ENCODE peak calls at places on chromosomes 5 and 9, in six cellular contexts. I is MM.1S; W is HL-60; O is body of pancreas; R is effector memory CD4-positive, alpha-beta T cell; M is stomach. T is an unnamed sample.

GRCh38 chr5:102231693-102232619 is 64.1 kb downstream of the SLCO4C1 start:
- DNase-seq in I (peak; percentile 67), W (no peak), O (no peak), R (no peak), M (no peak), T (no peak)

GRCh38 chr5:20572560-20572959 is 584.6 kb upstream of the CDH18 start:
- DNase-seq in I (no peak), W (no peak), O (no peak), R (no peak), M (no peak), T (no peak)

GRCh38 chr9:137705443-137705863 is 86.6 kb downstream of the EHMT1 start:
- DNase-seq in I (no peak), W (no peak), O (no peak), R (no peak), M (no peak), T (no peak)

GRCh38 chr5:6584727-6585126 is 48.1 kb downstream of the NSUN2 start:
- DNase-seq in I (no peak), W (no peak), O (no peak), R (no peak), M (no peak), T (no peak)

GRCh38 chr5:56725709-56726108 is 89.6 kb upstream of the MAP3K1 start:
- DNase-seq in I (no peak), W (no peak), O (no peak), R (no peak), M (no peak), T (no peak)

GRCh38 chr5:72692273-72692672 is 124.2 kb upstream of the TNPO1 start:
- DNase-seq in I (no peak), W (no peak), O (no peak), R (no peak), M (no peak), T (no peak)

GRCh38 chr5:9601055-9601739 is 29.0 kb downstream of the TAS2R1 start:
- DNase-seq in I (no peak), W (no peak), O (no peak), R (no peak), M (no peak), T (no peak)

GRCh38 chr5:16570121-16570815 is 46.5 kb downstream of the RETREG1 start:
- DNase-seq in I (no peak), W (no peak), O (no peak), R (no peak), M (no peak), T (no peak)

GRCh38 chr9:135340726-135341475 is 138.7 kb upstream of the PPP1R26 start:
- DNase-seq in I (no peak), W (no peak), O (no peak), R (no peak), M (no peak), T (no peak)

GRCh38 chr9:16026886-16027285 is 474.0 kb downstream of the CCDC171 start:
- DNase-seq in I (no peak), W (no peak), O (no peak), R (no peak), M (no peak), T (no peak)

GRCh38 chr9:125971050-125971449 is 223.9 kb downstream of the PBX3 start:
- DNase-seq in I (no peak), W (no peak), O (no peak), R (no peak), M (no peak), T (no peak)

GRCh38 chr5:82388186-82388585 is 110.0 kb upstream of the RPS23 start:
- DNase-seq in I (no peak), W (no peak), O (peak; percentile 16), R (no peak), M (no peak), T (no peak)

GRCh38 chr5:73030531-73030930 is 74.7 kb downstream of the FCHO2 start:
- DNase-seq in I (peak; percentile 55), W (no peak), O (no peak), R (no peak), M (no peak), T (no peak)

GRCh38 chr9:8826281-8826680 is 1026.7 kb upstream of the DMAC1 start:
- DNase-seq in I (no peak), W (no peak), O (no peak), R (no peak), M (no peak), T (no peak)

GRCh38 chr5:96752341-96753016 is 55.3 kb downstream of the ERAP1 start:
- DNase-seq in I (peak; percentile 66), W (no peak), O (peak; percentile 48), R (no peak), M (no peak), T (peak; percentile 71)

GRCh38 chr9:78062710-78063109 is 31.1 kb upstream of the GNAQ start:
- DNase-seq in I (no peak), W (no peak), O (no peak), R (no peak), M (no peak), T (no peak)

GRCh38 chr9:125929846-125930245 is 182.7 kb downstream of the PBX3 start:
- DNase-seq in I (no peak), W (no peak), O (no peak), R (no peak), M (no peak), T (no peak)

GRCh38 chr9:10366171-10366779 is 246.5 kb downstream of the PTPRD start:
- DNase-seq in I (peak; percentile 46), W (peak; percentile 1), O (no peak), R (no peak), M (no peak), T (peak; percentile 30)

GRCh38 chr5:134085411-134085810 is 29.1 kb upstream of the TCF7 start:
- DNase-seq in I (no peak), W (no peak), O (no peak), R (no peak), M (no peak), T (no peak)

GRCh38 chr5:7872517-7873149 is 3.7 kb downstream of the MTRR start:
- DNase-seq in I (peak; percentile 23), W (no peak), O (no peak), R (no peak), M (no peak), T (no peak)

GRCh38 chr5:135822286-135822685 is 12.2 kb upstream of the SLC25A48 start:
- DNase-seq in I (no peak), W (no peak), O (no peak), R (no peak), M (no peak), T (no peak)

GRCh38 chr9:93134018-93134739 is at the start of gene NINJ1:
- DNase-seq in I (peak; percentile 82), W (no peak), O (peak; percentile 78), R (peak; percentile 87), M (peak; percentile 79), T (peak; percentile 36)

GRCh38 chr9:120715331-120715924 is 1.2 kb upstream of the MEGF9 start:
- DNase-seq in I (no peak), W (no peak), O (no peak), R (no peak), M (no peak), T (no peak)

GRCh38 chr5:27482663-27483062 is 444.3 kb upstream of the CDH9 start:
- DNase-seq in I (no peak), W (no peak), O (no peak), R (no peak), M (no peak), T (no peak)

GRCh38 chr5:83925952-83926351 is 205.3 kb upstream of the HAPLN1 start:
- DNase-seq in I (no peak), W (no peak), O (no peak), R (no peak), M (no peak), T (no peak)

GRCh38 chr9:80146466-80146865 is 574.7 kb downstream of the TLE4 start:
- DNase-seq in I (no peak), W (no peak), O (no peak), R (no peak), M (no peak), T (peak; percentile 0)

GRCh38 chr5:128493657-128494329 is 44.3 kb downstream of the FBN2 start:
- DNase-seq in I (no peak), W (no peak), O (no peak), R (no peak), M (no peak), T (no peak)

GRCh38 chr9:105822814-105823213 is 128.5 kb downstream of the TMEM38B start:
- DNase-seq in I (no peak), W (no peak), O (no peak), R (no peak), M (no peak), T (no peak)

GRCh38 chr5:74296685-74297084 is 343.8 kb downstream of the ENC1 start:
- DNase-seq in I (no peak), W (no peak), O (peak; percentile 23), R (no peak), M (no peak), T (no peak)

GRCh38 chr9:121499427-121500164 is at the start of gene GGTA1:
- DNase-seq in I (peak; percentile 19), W (no peak), O (peak; percentile 48), R (no peak), M (peak; percentile 58), T (no peak)

GRCh38 chr9:75775173-75775572 is 115.3 kb upstream of the PCSK5 start:
- DNase-seq in I (no peak), W (no peak), O (no peak), R (no peak), M (no peak), T (no peak)

GRCh38 chr5:107705390-107706014 is 34.8 kb upstream of the EFNA5 start:
- DNase-seq in I (no peak), W (no peak), O (no peak), R (no peak), M (no peak), T (no peak)
- H3K4me3 ChIP-seq in I (no peak overlapping the region), W (no peak overlapping the region), O (no peak overlapping the region), R (no peak overlapping the region), M (no peak overlapping the region), T (no peak overlapping the region)

DNA sequence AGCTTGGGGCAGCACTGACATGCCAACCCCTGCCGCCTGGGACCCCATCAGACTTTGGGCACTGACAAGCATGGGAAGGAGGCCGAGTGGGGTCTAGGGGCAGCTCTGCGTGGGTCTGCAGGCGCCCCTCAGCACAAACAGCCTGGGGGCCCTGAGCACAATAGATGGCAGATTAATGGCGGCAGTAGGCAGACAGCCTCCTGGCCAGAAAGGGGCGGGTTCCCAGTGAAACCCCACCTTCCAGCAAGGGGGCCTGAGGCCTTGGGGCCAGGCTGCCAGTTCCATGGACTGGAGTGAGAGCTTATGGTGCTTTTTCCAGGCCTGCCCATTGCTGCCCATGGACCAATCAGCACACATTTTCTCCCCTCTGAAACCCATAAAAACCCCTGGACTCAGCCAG is 2031.2 kb downstream of the EFNA5 start:
- DNase-seq in I (no peak), W (no peak), O (no peak), R (no peak), M (no peak), T (no peak)
- H3K4me3 ChIP-seq in I (no peak overlapping the region), W (no peak overlapping the region), O (no peak overlapping the region), R (no peak overlapping the region), M (no peak overlapping the region), T (no peak overlapping the region)

GRCh38 chr9:12777149-12778010 is 2.6 kb downstream of the LURAP1L start:
- DNase-seq in I (no peak), W (no peak), O (no peak), R (no peak), M (no peak), T (no peak)
- H3K4me3 ChIP-seq in I (peak overlapping the region; percentile 63), W (no peak overlapping the region), O (peak overlapping the region; percentile 70), R (no peak overlapping the region), M (peak overlapping the region; percentile 57), T (no peak overlapping the region)

DNA sequence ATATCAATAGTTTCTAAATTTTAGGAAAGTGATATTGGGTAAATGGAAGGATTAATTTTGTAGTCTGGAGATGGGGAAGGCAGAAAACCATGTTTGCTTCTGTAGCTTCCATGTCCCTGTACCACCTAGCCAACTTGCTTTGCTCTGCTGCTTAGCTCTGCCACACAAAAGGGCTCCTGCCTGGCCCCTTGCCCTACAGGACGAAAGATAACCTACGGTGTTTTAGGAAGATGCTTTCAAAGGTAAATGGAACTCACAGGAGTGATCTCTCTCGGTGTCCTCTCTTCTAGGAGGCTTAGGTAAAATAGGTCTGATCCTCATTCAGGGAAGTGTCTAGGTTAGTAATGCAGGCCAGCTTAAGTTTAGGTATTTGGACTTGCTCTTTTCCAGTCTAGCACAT is 37.8 kb upstream of the DMXL1 start:
- DNase-seq in I (no peak), W (no peak), O (no peak), R (no peak), M (no peak), T (no peak)
- H3K4me3 ChIP-seq in I (no peak overlapping the region), W (no peak overlapping the region), O (no peak overlapping the region), R (no peak overlapping the region), M (no peak overlapping the region), T (no peak overlapping the region)

T was measured in Jurkat, Clone E6-1.